ENCODE peak calls at places on chromosomes 11 and 22, in ten cellular contexts. One of them, this sample, is unnamed.

GRCh38 chr11:10305964-10306918 is 1.4 kb downstream of the ADM start:
- DNase-seq in nucleus accumbens: no peak
- DNase-seq in GM23248: peak
- DNase-seq in upper lobe of right lung: no peak
- DNase-seq in tibial artery: no peak
- DNase-seq in right cardiac atrium: peak
- DNase-seq in activated naive CD4-positive, alpha-beta T cell treated with anti-CD3 and anti-CD28 coated beads for 36 hours: peak
- DNase-seq in DMS153: no peak
- DNase-seq in anterior cingulate cortex: no peak
- DNase-seq in putamen: no peak
- DNase-seq in this sample: no peak

GRCh38 chr11:128207861-128208321 is 379.5 kb downstream of the ETS1 start:
- DNase-seq in activated naive CD4-positive, alpha-beta T cell treated with anti-CD3 and anti-CD28 coated beads for 36 hours: no peak
- DNase-seq in tibial artery: no peak
- DNase-seq in nucleus accumbens: no peak
- DNase-seq in GM23248: peak
- DNase-seq in DMS153: no peak
- DNase-seq in upper lobe of right lung: no peak
- DNase-seq in anterior cingulate cortex: no peak
- DNase-seq in putamen: no peak
- DNase-seq in right cardiac atrium: no peak
- DNase-seq in this sample: peak

GRCh38 chr22:28027453-28028448 is 108.7 kb upstream of the PITPNB start:
- DNase-seq in tibial artery: peak
- DNase-seq in putamen: no peak
- DNase-seq in activated naive CD4-positive, alpha-beta T cell treated with anti-CD3 and anti-CD28 coated beads for 36 hours: no peak
- DNase-seq in upper lobe of right lung: peak
- DNase-seq in anterior cingulate cortex: no peak
- DNase-seq in DMS153: no peak
- DNase-seq in GM23248: no peak
- DNase-seq in right cardiac atrium: peak
- DNase-seq in nucleus accumbens: no peak
- DNase-seq in this sample: no peak

GRCh38 chr11:100687630-100688395 is 725 bp downstream of the ARHGAP42 start:
- DNase-seq in putamen: peak
- DNase-seq in tibial artery: peak
- DNase-seq in anterior cingulate cortex: peak
- DNase-seq in nucleus accumbens: peak
- DNase-seq in GM23248: peak
- DNase-seq in upper lobe of right lung: peak
- DNase-seq in activated naive CD4-positive, alpha-beta T cell treated with anti-CD3 and anti-CD28 coated beads for 36 hours: peak
- DNase-seq in DMS153: peak
- DNase-seq in right cardiac atrium: peak
- DNase-seq in this sample: peak

GRCh38 chr22:43385770-43386641 is 25.8 kb upstream of the MPPED1 start:
- DNase-seq in upper lobe of right lung: peak
- DNase-seq in tibial artery: peak
- DNase-seq in DMS153: peak
- DNase-seq in GM23248: peak
- DNase-seq in putamen: peak
- DNase-seq in right cardiac atrium: peak
- DNase-seq in anterior cingulate cortex: peak
- DNase-seq in nucleus accumbens: peak
- DNase-seq in activated naive CD4-positive, alpha-beta T cell treated with anti-CD3 and anti-CD28 coated beads for 36 hours: peak
- DNase-seq in this sample: peak

GRCh38 chr22:38738475-38739070 is 17.2 kb downstream of the SUN2 start:
- DNase-seq in upper lobe of right lung: no peak
- DNase-seq in tibial artery: no peak
- DNase-seq in GM23248: no peak
- DNase-seq in nucleus accumbens: no peak
- DNase-seq in right cardiac atrium: peak
- DNase-seq in activated naive CD4-positive, alpha-beta T cell treated with anti-CD3 and anti-CD28 coated beads for 36 hours: no peak
- DNase-seq in DMS153: no peak
- DNase-seq in putamen: no peak
- DNase-seq in anterior cingulate cortex: no peak
- DNase-seq in this sample: no peak

GRCh38 chr11:61910473-61911123 is 6.8 kb downstream of the RAB3IL1 start:
- DNase-seq in putamen: no peak
- DNase-seq in DMS153: no peak
- DNase-seq in activated naive CD4-positive, alpha-beta T cell treated with anti-CD3 and anti-CD28 coated beads for 36 hours: no peak
- DNase-seq in upper lobe of right lung: peak
- DNase-seq in nucleus accumbens: no peak
- DNase-seq in right cardiac atrium: peak
- DNase-seq in tibial artery: peak
- DNase-seq in GM23248: peak
- DNase-seq in anterior cingulate cortex: no peak
- DNase-seq in this sample: peak

GRCh38 chr11:23455291-23455864 is 595.1 kb upstream of the CCDC179 start:
- DNase-seq in nucleus accumbens: no peak
- DNase-seq in right cardiac atrium: no peak
- DNase-seq in DMS153: no peak
- DNase-seq in GM23248: no peak
- DNase-seq in putamen: no peak
- DNase-seq in anterior cingulate cortex: no peak
- DNase-seq in upper lobe of right lung: no peak
- DNase-seq in activated naive CD4-positive, alpha-beta T cell treated with anti-CD3 and anti-CD28 coated beads for 36 hours: no peak
- DNase-seq in tibial artery: no peak
- DNase-seq in this sample: no peak

GRCh38 chr11:1162498-1163311 is 5.0 kb downstream of the MUC5AC start:
- DNase-seq in anterior cingulate cortex: no peak
- DNase-seq in DMS153: no peak
- DNase-seq in activated naive CD4-positive, alpha-beta T cell treated with anti-CD3 and anti-CD28 coated beads for 36 hours: no peak
- DNase-seq in tibial artery: no peak
- DNase-seq in right cardiac atrium: no peak
- DNase-seq in GM23248: no peak
- DNase-seq in upper lobe of right lung: peak
- DNase-seq in putamen: no peak
- DNase-seq in nucleus accumbens: no peak
- DNase-seq in this sample: no peak

GRCh38 chr11:11993814-11994213 is 14.6 kb downstream of the DKK3 start:
- DNase-seq in right cardiac atrium: no peak
- DNase-seq in putamen: peak
- DNase-seq in upper lobe of right lung: peak
- DNase-seq in anterior cingulate cortex: peak
- DNase-seq in tibial artery: no peak
- DNase-seq in nucleus accumbens: peak
- DNase-seq in DMS153: no peak
- DNase-seq in activated naive CD4-positive, alpha-beta T cell treated with anti-CD3 and anti-CD28 coated beads for 36 hours: no peak
- DNase-seq in GM23248: peak
- DNase-seq in this sample: peak

GRCh38 chr11:3120071-3120792 is 44.9 kb downstream of the OSBPL5 start:
- DNase-seq in tibial artery: peak
- DNase-seq in upper lobe of right lung: peak
- DNase-seq in GM23248: no peak
- DNase-seq in activated naive CD4-positive, alpha-beta T cell treated with anti-CD3 and anti-CD28 coated beads for 36 hours: no peak
- DNase-seq in right cardiac atrium: peak
- DNase-seq in putamen: no peak
- DNase-seq in anterior cingulate cortex: no peak
- DNase-seq in DMS153: no peak
- DNase-seq in nucleus accumbens: no peak
- DNase-seq in this sample: no peak

GRCh38 chr11:45652781-45653180 is 12.6 kb downstream of the CHST1 start:
- DNase-seq in DMS153: no peak
- DNase-seq in nucleus accumbens: no peak
- DNase-seq in upper lobe of right lung: peak
- DNase-seq in right cardiac atrium: no peak
- DNase-seq in tibial artery: no peak
- DNase-seq in GM23248: peak
- DNase-seq in activated naive CD4-positive, alpha-beta T cell treated with anti-CD3 and anti-CD28 coated beads for 36 hours: no peak
- DNase-seq in putamen: no peak
- DNase-seq in anterior cingulate cortex: no peak
- DNase-seq in this sample: peak

GRCh38 chr11:26073646-26074045 is 258.3 kb upstream of the ANO3 start:
- DNase-seq in putamen: no peak
- DNase-seq in upper lobe of right lung: no peak
- DNase-seq in right cardiac atrium: no peak
- DNase-seq in anterior cingulate cortex: no peak
- DNase-seq in GM23248: no peak
- DNase-seq in tibial artery: no peak
- DNase-seq in DMS153: no peak
- DNase-seq in nucleus accumbens: no peak
- DNase-seq in activated naive CD4-positive, alpha-beta T cell treated with anti-CD3 and anti-CD28 coated beads for 36 hours: no peak
- DNase-seq in this sample: no peak

GRCh38 chr11:104408630-104409029 is 244.7 kb upstream of the PDGFD start:
- DNase-seq in putamen: no peak
- DNase-seq in DMS153: no peak
- DNase-seq in activated naive CD4-positive, alpha-beta T cell treated with anti-CD3 and anti-CD28 coated beads for 36 hours: no peak
- DNase-seq in GM23248: no peak
- DNase-seq in right cardiac atrium: no peak
- DNase-seq in anterior cingulate cortex: no peak
- DNase-seq in upper lobe of right lung: no peak
- DNase-seq in nucleus accumbens: no peak
- DNase-seq in tibial artery: no peak
- DNase-seq in this sample: no peak

GRCh38 chr11:124823512-124824376 is 23.5 kb upstream of the MSANTD2 start:
- DNase-seq in activated naive CD4-positive, alpha-beta T cell treated with anti-CD3 and anti-CD28 coated beads for 36 hours: no peak
- DNase-seq in DMS153: no peak
- DNase-seq in nucleus accumbens: no peak
- DNase-seq in right cardiac atrium: no peak
- DNase-seq in upper lobe of right lung: peak
- DNase-seq in tibial artery: no peak
- DNase-seq in putamen: no peak
- DNase-seq in GM23248: no peak
- DNase-seq in anterior cingulate cortex: no peak
- DNase-seq in this sample: no peak

GRCh38 chr11:99766816-99767215 is 746.1 kb downstream of the CNTN5 start:
- DNase-seq in DMS153: no peak
- DNase-seq in activated naive CD4-positive, alpha-beta T cell treated with anti-CD3 and anti-CD28 coated beads for 36 hours: no peak
- DNase-seq in upper lobe of right lung: no peak
- DNase-seq in anterior cingulate cortex: no peak
- DNase-seq in right cardiac atrium: no peak
- DNase-seq in GM23248: no peak
- DNase-seq in putamen: no peak
- DNase-seq in nucleus accumbens: no peak
- DNase-seq in tibial artery: no peak
- DNase-seq in this sample: no peak

GRCh38 chr11:8870461-8871282 is 40.3 kb upstream of the AKIP1 start:
- DNase-seq in right cardiac atrium: peak
- DNase-seq in GM23248: peak
- DNase-seq in DMS153: peak
- DNase-seq in upper lobe of right lung: peak
- DNase-seq in anterior cingulate cortex: peak
- DNase-seq in tibial artery: peak
- DNase-seq in putamen: peak
- DNase-seq in activated naive CD4-positive, alpha-beta T cell treated with anti-CD3 and anti-CD28 coated beads for 36 hours: peak
- DNase-seq in nucleus accumbens: peak
- DNase-seq in this sample: peak

GRCh38 chr11:12684821-12685220 is 10.6 kb downstream of the TEAD1 start:
- DNase-seq in upper lobe of right lung: no peak
- DNase-seq in activated naive CD4-positive, alpha-beta T cell treated with anti-CD3 and anti-CD28 coated beads for 36 hours: no peak
- DNase-seq in nucleus accumbens: no peak
- DNase-seq in putamen: no peak
- DNase-seq in tibial artery: no peak
- DNase-seq in anterior cingulate cortex: no peak
- DNase-seq in DMS153: no peak
- DNase-seq in right cardiac atrium: no peak
- DNase-seq in GM23248: no peak
- DNase-seq in this sample: no peak